ENCODE peak calls at places on chromosomes 1 and 21, in eight cellular contexts. O, J, H, G, K, M, R and F are unnamed samples.

GRCh38 chr1:242017580-242018233 is 18.8 kb upstream of the MAP1LC3C start:
- DNase-seq in O (peak), J (peak), H (peak), G (peak), K (peak), M (peak), R (peak), F (no peak)

GRCh38 chr1:200866521-200866920 is 6.3 kb upstream of the GPR25 start:
- DNase-seq in O (no peak), J (peak), H (no peak), G (no peak), K (no peak), M (no peak), R (no peak), F (peak)

GRCh38 chr1:156897078-156897825 is 3.7 kb downstream of the PEAR1 start:
- DNase-seq in O (peak), J (no peak), H (no peak), G (no peak), K (no peak), M (no peak), R (no peak), F (no peak)

GRCh38 chr1:232586679-232587078 is 43.3 kb downstream of the SIPA1L2 start:
- DNase-seq in O (no peak), J (no peak), H (no peak), G (no peak), K (no peak), M (no peak), R (no peak), F (no peak)

GRCh38 chr1:111565079-111565478 is 54.5 kb upstream of the RAP1A start:
- DNase-seq in O (no peak), J (no peak), H (no peak), G (peak), K (no peak), M (no peak), R (no peak), F (no peak)

GRCh38 chr1:112904831-112905227 is 51.2 kb downstream of the SLC16A1 start:
- DNase-seq in O (no peak), J (peak), H (no peak), G (no peak), K (peak), M (no peak), R (no peak), F (no peak)

GRCh38 chr1:163540727-163541126 is 219.0 kb downstream of the NUF2 start:
- DNase-seq in O (no peak), J (no peak), H (no peak), G (no peak), K (no peak), M (no peak), R (no peak), F (no peak)

GRCh38 chr1:169795687-169796086 is 980 bp upstream of the METTL18 start:
- DNase-seq in O (peak), J (no peak), H (no peak), G (no peak), K (peak), M (no peak), R (peak), F (no peak)

GRCh38 chr1:218735436-218735835 is 390.3 kb downstream of the TGFB2 start:
- DNase-seq in O (no peak), J (no peak), H (no peak), G (no peak), K (no peak), M (no peak), R (no peak), F (no peak)

GRCh38 chr1:50976890-50977574 is 7.0 kb downstream of the CDKN2C start:
- DNase-seq in O (peak), J (no peak), H (peak), G (no peak), K (peak), M (no peak), R (no peak), F (no peak)

GRCh38 chr1:14689996-14690614 is 91.6 kb downstream of the KAZN start:
- DNase-seq in O (no peak), J (no peak), H (no peak), G (no peak), K (no peak), M (no peak), R (no peak), F (no peak)

GRCh38 chr1:99557556-99558256 is 88.2 kb upstream of the PALMD start:
- DNase-seq in O (peak), J (no peak), H (no peak), G (no peak), K (no peak), M (no peak), R (no peak), F (no peak)

GRCh38 chr1:203663294-203663693 is 36.7 kb downstream of the ATP2B4 start:
- DNase-seq in O (peak), J (no peak), H (no peak), G (no peak), K (no peak), M (no peak), R (no peak), F (no peak)

GRCh38 chr1:158117854-158118691 is 62.6 kb upstream of the CD1D start:
- DNase-seq in O (peak), J (peak), H (peak), G (peak), K (peak), M (peak), R (no peak), F (no peak)

GRCh38 chr1:2212542-2213491 is 15.3 kb upstream of the SKI start:
- DNase-seq in O (peak), J (peak), H (peak), G (peak), K (peak), M (peak), R (peak), F (no peak)

GRCh38 chr1:173424786-173425407 is 52.2 kb upstream of the PRDX6 start:
- DNase-seq in O (no peak), J (peak), H (no peak), G (no peak), K (no peak), M (no peak), R (no peak), F (no peak)

GRCh38 chr1:101769520-101769919 is 227.2 kb downstream of the OLFM3 start:
- DNase-seq in O (peak), J (no peak), H (peak), G (no peak), K (peak), M (no peak), R (no peak), F (no peak)

GRCh38 chr1:15328785-15329480 is 80.8 kb upstream of the EFHD2 start:
- DNase-seq in O (peak), J (no peak), H (no peak), G (no peak), K (no peak), M (peak), R (no peak), F (no peak)

GRCh38 chr1:4084446-4084845 is 184.4 kb upstream of the C1orf174 start:
- DNase-seq in O (no peak), J (no peak), H (no peak), G (peak), K (no peak), M (no peak), R (no peak), F (no peak)

GRCh38 chr1:1298861-1299685 is 8.7 kb downstream of the ACAP3 start:
- DNase-seq in O (peak), J (no peak), H (no peak), G (no peak), K (peak), M (no peak), R (no peak), F (no peak)

GRCh38 chr1:214248294-214249082 is 32.5 kb upstream of the SMYD2 start:
- DNase-seq in O (peak), J (no peak), H (no peak), G (no peak), K (no peak), M (no peak), R (no peak), F (no peak)

GRCh38 chr21:21714396-21714795 is 716.2 kb downstream of the NCAM2 start:
- DNase-seq in O (no peak), J (no peak), H (no peak), G (no peak), K (no peak), M (no peak), R (no peak), F (no peak)

GRCh38 chr1:28926629-28927441 is 12.5 kb downstream of the EPB41 start:
- DNase-seq in O (peak), J (no peak), H (peak), G (no peak), K (peak), M (no peak), R (peak), F (peak)
- TF ChIP-seq POLR2AphosphoS5 in O (peak), J (no peak), H (no peak), G (no peak), K (no peak), M (peak), R (peak), F (no peak)

GRCh38 chr1:10515627-10516026 is 40.9 kb downstream of the PEX14 start:
- DNase-seq in O (no peak), J (no peak), H (no peak), G (no peak), K (no peak), M (peak), R (no peak), F (no peak)

GRCh38 chr1:10519016-10519417 is 44.3 kb downstream of the PEX14 start:
- DNase-seq in O (no peak), J (no peak), H (peak), G (peak), K (peak), M (no peak), R (no peak), F (no peak)

GRCh38 chr1:10516244-10516643 is 41.5 kb downstream of the PEX14 start:
- DNase-seq in O (no peak), J (no peak), H (peak), G (no peak), K (no peak), M (peak), R (no peak), F (no peak)

GRCh38 chr1:10516925-10517676 is 42.4 kb downstream of the PEX14 start:
- DNase-seq in O (no peak), J (no peak), H (no peak), G (no peak), K (no peak), M (no peak), R (no peak), F (no peak)

DNA sequence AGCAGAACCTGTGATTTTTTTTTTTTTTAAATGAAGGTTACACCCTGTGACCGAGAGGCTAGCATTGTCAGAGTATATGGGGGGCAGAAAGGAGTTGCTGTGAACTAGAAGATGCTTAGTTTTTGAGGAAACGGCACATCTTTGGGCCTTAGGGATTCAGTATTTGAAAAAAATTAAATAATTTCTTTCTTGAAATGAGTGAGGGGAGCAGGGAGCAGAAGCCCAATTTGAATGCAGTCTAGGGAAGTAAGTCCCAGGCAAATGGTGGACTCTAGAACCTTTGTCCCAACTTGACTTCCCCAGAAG is 42.9 kb downstream of the PEX14 start:
- DNase-seq in O (no peak), J (no peak), H (no peak), G (no peak), K (no peak), M (no peak), R (no peak), F (no peak)
- H3K27ac ChIP-seq in O (no peak), J (no peak), H (no peak), G (no peak), K (no peak), M (peak), R (no peak), F (no peak)

GRCh38 chr1:198528376-198528775 is 12.1 kb downstream of the ATP6V1G3 start:
- DNase-seq in O (peak), J (no peak), H (no peak), G (no peak), K (no peak), M (no peak), R (no peak), F (no peak)
- TF ChIP-seq POLR2AphosphoS5 in O (no peak), J (no peak), H (no peak), G (no peak), K (no peak), M (no peak), R (no peak), F (no peak)

GRCh38 chr1:44806025-44806703 is 987 bp downstream of the DYNLT4 start:
- DNase-seq in O (no peak), J (peak), H (no peak), G (peak), K (no peak), M (no peak), R (no peak), F (no peak)
- H3K27ac ChIP-seq in O (peak), J (peak), H (peak), G (peak), K (peak), M (peak), R (peak), F (peak)

GRCh38 chr1:227788279-227789041 is 27.0 kb upstream of the PRSS38 start:
- DNase-seq in O (peak), J (no peak), H (peak), G (peak), K (peak), M (no peak), R (peak), F (no peak)
- TF ChIP-seq POLR2AphosphoS5 in O (no peak), J (peak), H (no peak), G (peak), K (peak), M (no peak), R (no peak), F (no peak)